ENCODE peak calls at places on chromosomes 3 and 15, in eight cellular contexts. C, O, W, S, A, X, G and Z are unnamed samples.

GRCh38 chr15:85704720-85705119 is 90.0 kb downstream of the KLHL25 start:
- DNase-seq in C (no peak), O (no peak), W (no peak), S (no peak), A (no peak), X (no peak), G (no peak), Z (no peak)

GRCh38 chr15:89016549-89017041 is 71.7 kb upstream of the ABHD2 start:
- DNase-seq in C (no peak), O (no peak), W (no peak), S (no peak), A (no peak), X (no peak), G (no peak), Z (no peak)

GRCh38 chr3:72310028-72310987 is 525.4 kb upstream of the PROK2 start:
- DNase-seq in C (no peak), O (no peak), W (no peak), S (no peak), A (peak; percentile 71), X (no peak), G (no peak), Z (peak; percentile 52)

GRCh38 chr3:45034612-45035252 is 8.6 kb downstream of the CLEC3B start:
- DNase-seq in C (no peak), O (no peak), W (no peak), S (peak; percentile 80), A (peak; percentile 69), X (no peak), G (no peak), Z (no peak)

GRCh38 chr15:99696096-99696495 is 37.1 kb downstream of the LYSMD4 start:
- DNase-seq in C (no peak), O (no peak), W (no peak), S (no peak), A (no peak), X (no peak), G (no peak), Z (no peak)

GRCh38 chr3:149247929-149248691 is 26.5 kb upstream of the CP start:
- DNase-seq in C (no peak), O (peak; percentile 38), W (no peak), S (no peak), A (no peak), X (no peak), G (no peak), Z (no peak)

GRCh38 chr3:55297235-55297634 is 189.9 kb downstream of the WNT5A start:
- DNase-seq in C (no peak), O (no peak), W (no peak), S (no peak), A (no peak), X (no peak), G (no peak), Z (no peak)

GRCh38 chr3:97057365-97057764 is 243.0 kb downstream of the EPHA6 start:
- DNase-seq in C (no peak), O (no peak), W (no peak), S (no peak), A (no peak), X (no peak), G (no peak), Z (no peak)

GRCh38 chr15:75731248-75732100 is 18.8 kb upstream of the CSPG4 start:
- DNase-seq in C (no peak), O (no peak), W (no peak), S (peak; percentile 77), A (peak; percentile 51), X (no peak), G (peak; percentile 69), Z (no peak)

GRCh38 chr15:60673918-60674558 is 195.1 kb upstream of the ICE2 start:
- DNase-seq in C (no peak), O (peak; percentile 52), W (peak; percentile 42), S (no peak), A (no peak), X (no peak), G (no peak), Z (peak; percentile 51)

GRCh38 chr3:160927620-160928019 is 171.6 kb downstream of the PPM1L start:
- DNase-seq in C (no peak), O (no peak), W (no peak), S (no peak), A (no peak), X (no peak), G (no peak), Z (no peak)

GRCh38 chr15:73905224-73905827 is 20.9 kb upstream of the LOXL1 start:
- DNase-seq in C (no peak), O (no peak), W (no peak), S (no peak), A (no peak), X (no peak), G (no peak), Z (no peak)

GRCh38 chr15:75182187-75183131 is 19.2 kb upstream of the C15orf39 start:
- DNase-seq in C (peak; percentile 56), O (no peak), W (no peak), S (no peak), A (no peak), X (no peak), G (peak; percentile 28), Z (peak; percentile 83)

GRCh38 chr3:161890147-161890625 is 393.6 kb downstream of the OTOL1 start:
- DNase-seq in C (no peak), O (no peak), W (peak; percentile 31), S (peak; percentile 42), A (no peak), X (no peak), G (no peak), Z (no peak)

GRCh38 chr3:197014942-197015575 is 14.6 kb downstream of the MELTF start:
- DNase-seq in C (no peak), O (no peak), W (no peak), S (peak; percentile 42), A (no peak), X (no peak), G (no peak), Z (no peak)

GRCh38 chr3:49673131-49673714 is 928 bp upstream of the APEH start:
- DNase-seq in C (no peak), O (no peak), W (peak; percentile 35), S (no peak), A (no peak), X (no peak), G (no peak), Z (no peak)

GRCh38 chr3:36166477-36166876 is 213.8 kb upstream of the STAC start:
- DNase-seq in C (no peak), O (no peak), W (peak; percentile 55), S (no peak), A (no peak), X (no peak), G (no peak), Z (no peak)

GRCh38 chr15:52361975-52362494 is 66.4 kb upstream of the MYO5C start:
- DNase-seq in C (no peak), O (no peak), W (no peak), S (no peak), A (no peak), X (no peak), G (no peak), Z (no peak)
- H3K27ac ChIP-seq in C (no peak overlapping the region), O (no peak overlapping the region), W (no peak overlapping the region), S (no peak overlapping the region), A (no peak overlapping the region), X (no peak overlapping the region), G (no peak overlapping the region), Z (no peak overlapping the region)

DNA sequence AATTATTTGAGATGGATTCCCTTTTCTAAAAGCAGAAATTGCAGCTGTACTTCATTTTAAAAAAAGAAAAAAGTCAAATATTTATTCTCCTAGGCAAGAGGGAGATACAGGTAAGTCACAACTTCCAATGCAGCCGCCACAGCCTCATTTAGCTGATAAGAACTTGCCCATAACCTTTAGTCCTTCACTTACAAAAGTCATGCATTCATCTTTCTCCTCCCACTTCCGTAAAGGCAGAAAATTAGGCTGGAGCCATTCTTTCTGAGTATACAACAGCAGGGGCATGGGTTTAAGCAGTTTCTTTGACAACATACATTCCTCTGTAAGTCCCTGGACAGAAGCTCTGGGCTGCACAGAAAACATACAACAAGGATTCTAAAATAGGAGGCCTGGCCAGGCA is 4.3 kb downstream of the SUCLG2 start:
- DNase-seq in C (no peak), O (no peak), W (no peak), S (no peak), A (no peak), X (no peak), G (no peak), Z (peak; percentile 71)
- H3K27ac ChIP-seq in C (no peak overlapping the region), O (no peak overlapping the region), W (peak overlapping the region; percentile 97), S (no peak overlapping the region), A (peak overlapping the region; percentile 71), X (no peak overlapping the region), G (no peak overlapping the region), Z (no peak overlapping the region)

DNA sequence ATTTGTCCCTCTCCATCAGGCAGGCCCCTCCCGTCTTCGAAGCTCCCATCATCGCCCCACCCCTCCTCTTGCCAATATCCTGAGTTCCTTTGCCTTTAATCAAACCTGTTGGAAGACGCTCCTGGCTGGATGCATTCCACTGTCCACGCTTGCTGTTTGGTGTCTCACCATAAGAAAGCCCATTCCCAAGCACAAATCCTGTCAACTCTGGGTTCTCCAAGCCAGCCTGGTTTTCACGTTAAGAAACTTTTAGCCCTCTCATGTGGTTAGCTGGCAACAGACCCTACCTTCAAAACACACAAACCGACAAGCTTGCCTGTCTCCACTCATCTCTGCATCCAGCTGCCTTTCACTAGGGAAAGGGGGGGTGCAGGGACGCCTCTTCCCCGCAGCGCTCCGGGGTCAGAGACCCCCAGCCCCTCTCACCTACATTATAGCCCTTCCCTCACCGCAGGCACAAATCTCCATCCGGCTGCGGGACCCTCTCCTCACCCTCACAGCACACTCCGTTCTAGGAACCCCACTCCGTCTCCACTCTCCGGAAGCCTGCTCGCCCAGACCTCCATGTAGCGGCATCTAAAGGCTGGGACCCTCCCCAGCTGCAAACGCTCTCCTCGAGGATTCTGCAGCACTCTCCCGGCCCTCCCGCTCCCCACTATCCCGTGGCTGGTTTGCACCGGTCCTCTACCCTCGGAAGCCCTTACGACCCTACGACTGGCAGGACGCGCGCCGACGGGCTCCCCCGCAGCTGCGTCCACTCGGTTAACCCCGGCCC is 959 bp downstream of the GORASP1 start:
- DNase-seq in C (peak; percentile 41), O (no peak), W (no peak), S (no peak), A (no peak), X (no peak), G (no peak), Z (no peak)
- H3K27ac ChIP-seq in C (no peak overlapping the region), O (peak overlapping the region; percentile 93), W (peak overlapping the region; percentile 92), S (peak overlapping the region; percentile 95), A (peak overlapping the region; percentile 94), X (peak overlapping the region; percentile 66), G (peak overlapping the region; percentile 96), Z (peak overlapping the region; percentile 92)

GRCh38 chr15:83199288-83199687 is 8.3 kb downstream of the HDGFL3 start:
- DNase-seq in C (no peak), O (no peak), W (no peak), S (no peak), A (no peak), X (no peak), G (no peak), Z (no peak)

GRCh38 chr15:83198476-83198875 is 9.1 kb downstream of the HDGFL3 start:
- DNase-seq in C (no peak), O (no peak), W (no peak), S (no peak), A (no peak), X (no peak), G (no peak), Z (no peak)

GRCh38 chr15:83203543-83203942 is 4.1 kb downstream of the HDGFL3 start:
- DNase-seq in C (no peak), O (no peak), W (no peak), S (no peak), A (no peak), X (no peak), G (no peak), Z (no peak)

GRCh38 chr15:83200589-83200988 is 7.0 kb downstream of the HDGFL3 start:
- DNase-seq in C (no peak), O (no peak), W (no peak), S (no peak), A (no peak), X (no peak), G (no peak), Z (no peak)

GRCh38 chr15:83200162-83200561 is 7.5 kb downstream of the HDGFL3 start:
- DNase-seq in C (no peak), O (no peak), W (no peak), S (no peak), A (no peak), X (no peak), G (no peak), Z (no peak)
- H3K27ac ChIP-seq in C (no peak overlapping the region), O (no peak overlapping the region), W (no peak overlapping the region), S (no peak overlapping the region), A (no peak overlapping the region), X (no peak overlapping the region), G (no peak overlapping the region), Z (no peak overlapping the region)